ENCODE peak calls at places on chromosomes 11 and 22, in four cellular contexts. B is heart left ventricle, O is nephron progenitor cell, S is Calu3. M is an unnamed sample.

GRCh38 chr11:96013459-96014213 is 89.7 kb upstream of the MTMR2 start:
- DNase-seq in B (no peak), S (no peak), O (no peak), M (no peak)

GRCh38 chr11:134662629-134663360 is 250.8 kb upstream of the B3GAT1 start:
- DNase-seq in B (no peak), O (no peak), S (no peak), M (no peak)

GRCh38 chr11:27672836-27673464 is 27.3 kb downstream of the BDNF start:
- DNase-seq in S (no peak), O (no peak), B (no peak), M (no peak)

GRCh38 chr11:64163951-64164350 is 2.0 kb downstream of the MACROD1 start:
- DNase-seq in S (no peak), O (no peak), B (no peak), M (no peak)

GRCh38 chr22:23837496-23837859 is 1.3 kb downstream of the DERL3 start:
- DNase-seq in O (no peak), B (no peak), S (no peak), M (no peak)

GRCh38 chr22:40289991-40290459 is 56.3 kb upstream of the ADSL start:
- DNase-seq in B (peak), O (no peak), S (no peak), M (peak)

GRCh38 chr22:44024288-44024908 is at the start of gene PARVB:
- DNase-seq in B (peak), O (peak), S (peak), M (no peak)

GRCh38 chr11:88604255-88604654 is 266.7 kb upstream of the CTSC start:
- DNase-seq in O (no peak), S (no peak), B (no peak), M (no peak)

GRCh38 chr11:2213384-2213842 is 41.8 kb upstream of the TH start:
- DNase-seq in B (peak), S (no peak), O (no peak), M (peak)

GRCh38 chr11:76025068-76025467 is 181.2 kb downstream of the WNT11 start:
- DNase-seq in S (no peak), O (no peak), B (no peak), M (no peak)

GRCh38 chr11:33941637-33942160 is 49.8 kb upstream of the LMO2 start:
- DNase-seq in S (no peak), O (no peak), B (no peak), M (no peak)

GRCh38 chr11:130435671-130436070 is 7.3 kb upstream of the ADAMTS8 start:
- DNase-seq in O (no peak), B (no peak), S (no peak), M (no peak)

GRCh38 chr22:37244922-37245722 is 1.1 kb upstream of the RAC2 start:
- DNase-seq in B (no peak), S (no peak), O (no peak), M (peak)

GRCh38 chr11:11407065-11407737 is 54.2 kb upstream of the CSNK2A3 start:
- DNase-seq in S (no peak), O (no peak), B (no peak), M (no peak)

GRCh38 chr11:8719260-8720190 is 36.9 kb downstream of the RPL27A start:
- DNase-seq in S (peak), B (no peak), O (no peak), M (no peak)

GRCh38 chr11:1858154-1858553 is 5.3 kb downstream of the LSP1 start:
- DNase-seq in S (no peak), B (no peak), O (no peak), M (no peak)

GRCh38 chr22:47997052-47997568 is 1234.7 kb downstream of the TBC1D22A start:
- DNase-seq in O (no peak), S (no peak), B (no peak), M (no peak)

GRCh38 chr22:30214703-30215405 is 31.7 kb downstream of the LIF start:
- DNase-seq in O (no peak), S (no peak), B (no peak), M (no peak)

GRCh38 chr11:64687641-64688533 is 35.1 kb downstream of the NRXN2 start:
- DNase-seq in O (no peak), S (no peak), B (no peak), M (no peak)

GRCh38 chr22:40487663-40488249 is 117.4 kb downstream of the SGSM3 start:
- DNase-seq in B (no peak), O (no peak), S (no peak), M (no peak)

GRCh38 chr22:31347251-31348008 is 1.3 kb upstream of the PATZ1 start:
- DNase-seq in S (peak), O (peak), B (peak), M (no peak)

GRCh38 chr11:45411221-45411946 is 125.2 kb upstream of the SYT13 start:
- DNase-seq in O (peak), B (no peak), S (no peak), M (no peak)

GRCh38 chr11:124740277-124740882 is 638 bp downstream of the NRGN start:
- DNase-seq in B (peak), O (no peak), S (no peak), M (peak)

GRCh38 chr11:105100976-105101630 is 38.5 kb downstream of the CARD18 start:
- DNase-seq in O (no peak), S (no peak), B (no peak), M (no peak)
- TF ChIP-seq CTCF in O (no peak), S (no peak), B (no peak), M (no peak)

GRCh38 chr11:93169950-93170561 is 27.7 kb downstream of the SLC36A4 start:
- DNase-seq in B (no peak), S (no peak), O (no peak), M (no peak)
- TF ChIP-seq CTCF in B (peak), S (no peak), O (peak), M (peak)

GRCh38 chr11:102317099-102317767 is at the start of gene BIRC3:
- DNase-seq in S (peak), B (peak), O (peak), M (peak)

GRCh38 chr11:102319544-102319943 is 2.3 kb downstream of the BIRC3 start:
- DNase-seq in S (no peak), O (no peak), B (no peak), M (no peak)

GRCh38 chr11:102320166-102320565 is 2.9 kb downstream of the BIRC3 start:
- DNase-seq in O (no peak), B (no peak), S (no peak), M (no peak)

GRCh38 chr11:102317768-102318103 is 452 bp downstream of the BIRC3 start:
- DNase-seq in S (no peak), B (no peak), O (no peak), M (no peak)

GRCh38 chr11:102318469-102318868 is 1.2 kb downstream of the BIRC3 start:
- DNase-seq in S (peak), B (no peak), O (no peak), M (peak)
- TF ChIP-seq CTCF in S (no peak), B (no peak), O (no peak), M (no peak)

GRCh38 chr11:103349595-103349994 is 240.4 kb downstream of the DYNC2H1 start:
- DNase-seq in B (no peak), O (no peak), S (no peak), M (no peak)

GRCh38 chr11:103339485-103339857 is 230.2 kb downstream of the DYNC2H1 start:
- DNase-seq in S (no peak), O (no peak), B (no peak), M (no peak)

DNA sequence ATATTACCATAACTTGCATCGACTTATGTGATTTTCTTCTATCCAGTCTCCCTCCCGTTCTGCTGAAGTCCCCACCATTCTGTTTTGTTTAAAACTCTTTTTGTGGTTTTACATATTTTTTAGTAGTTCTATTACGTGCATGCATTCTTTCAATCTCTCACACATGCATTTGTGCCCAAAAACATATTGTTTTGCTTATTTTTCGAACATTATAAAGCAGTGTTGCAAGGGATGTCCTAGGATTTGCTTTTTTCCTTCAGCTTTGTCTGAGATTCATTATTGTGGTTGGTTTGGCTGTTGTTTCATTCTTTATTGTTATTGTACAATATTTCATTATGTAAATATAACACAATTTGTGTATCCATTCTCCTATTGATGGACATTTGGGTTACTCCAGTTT is 235.7 kb downstream of the DYNC2H1 start:
- DNase-seq in S (no peak), O (no peak), B (no peak), M (no peak)
- TF ChIP-seq CTCF in S (no peak), O (no peak), B (no peak), M (no peak)

GRCh38 chr11:68956142-68956541 is 24.6 kb downstream of the MRGPRD start:
- DNase-seq in B (peak), O (peak), S (no peak), M (peak)
- TF ChIP-seq CTCF in B (no peak), O (no peak), S (no peak), M (peak)